ENCODE peak calls at places on chromosomes 1 and 21, in five cellular contexts. V is MM.1S, G is non-pigmented ciliary epithelial cell, T is AG04450, N is mesenchymal stem cell. C is an unnamed sample.

GRCh38 chr1:151008244-151009205 is at the start of gene PRUNE1:
- DNase-seq in V (peak), G (peak), T (peak), N (peak), C (peak)

GRCh38 chr1:45508295-45509151 is 8.4 kb downstream of the MMACHC start:
- DNase-seq in V (no peak), G (no peak), T (no peak), N (no peak), C (no peak)

GRCh38 chr1:183228650-183229220 is 42.7 kb downstream of the LAMC2 start:
- DNase-seq in V (no peak), G (no peak), T (no peak), N (no peak), C (no peak)

GRCh38 chr1:8905582-8906191 is 27.2 kb upstream of the ENO1 start:
- DNase-seq in V (no peak), G (no peak), T (no peak), N (no peak), C (peak)

GRCh38 chr1:183249941-183250452 is 63.9 kb downstream of the LAMC2 start:
- DNase-seq in V (no peak), G (no peak), T (no peak), N (no peak), C (peak)

GRCh38 chr1:222455188-222455879 is 92.6 kb downstream of the HHIPL2 start:
- DNase-seq in V (peak), G (peak), T (peak), N (peak), C (peak)

GRCh38 chr1:203590559-203590958 is 36.1 kb upstream of the ATP2B4 start:
- DNase-seq in V (no peak), G (no peak), T (no peak), N (peak), C (peak)

GRCh38 chr1:54016343-54017282 is 1.4 kb downstream of the LDLRAD1 start:
- DNase-seq in V (no peak), G (no peak), T (no peak), N (peak), C (peak)

GRCh38 chr1:6517435-6517851 is 26.0 kb upstream of the PLEKHG5 start:
- DNase-seq in V (no peak), G (no peak), T (no peak), N (no peak), C (no peak)

GRCh38 chr1:57696041-57696440 is 272.2 kb upstream of the DAB1 start:
- DNase-seq in V (no peak), G (no peak), T (no peak), N (no peak), C (no peak)

GRCh38 chr1:227124461-227124860 is 184.4 kb downstream of the COQ8A start:
- DNase-seq in V (no peak), G (no peak), T (no peak), N (no peak), C (no peak)

GRCh38 chr1:175198332-175198731 is 5.8 kb upstream of the KIAA0040 start:
- DNase-seq in V (no peak), G (no peak), T (no peak), N (no peak), C (no peak)

GRCh38 chr1:233935277-233935868 is 30.9 kb downstream of the SLC35F3 start:
- DNase-seq in V (no peak), G (no peak), T (no peak), N (no peak), C (no peak)

GRCh38 chr1:89633103-89633744 is at the start of gene LRRC8C:
- DNase-seq in V (peak), G (no peak), T (no peak), N (peak), C (peak)

GRCh38 chr1:36553591-36554417 is 71.1 kb upstream of the CSF3R start:
- DNase-seq in V (peak), G (peak), T (peak), N (peak), C (peak)

GRCh38 chr1:173555651-173556305 is 47.1 kb downstream of the SLC9C2 start:
- DNase-seq in V (no peak), G (no peak), T (no peak), N (no peak), C (no peak)

GRCh38 chr1:9606458-9606857 is 17.7 kb downstream of the TMEM201 start:
- DNase-seq in V (no peak), G (no peak), T (no peak), N (no peak), C (no peak)

GRCh38 chr1:101317590-101317989 is 80.8 kb downstream of the S1PR1 start:
- DNase-seq in V (no peak), G (no peak), T (no peak), N (no peak), C (no peak)

GRCh38 chr1:27596261-27596660 is 7.7 kb downstream of the AHDC1 start:
- DNase-seq in V (no peak), G (no peak), T (no peak), N (no peak), C (no peak)

GRCh38 chr1:156276966-156277381 is 5.7 kb downstream of the SMG5 start:
- DNase-seq in V (no peak), G (no peak), T (no peak), N (no peak), C (peak)

GRCh38 chr21:17463441-17463840 is 49.4 kb upstream of the CXADR start:
- DNase-seq in V (no peak), G (peak), T (peak), N (peak), C (peak)

GRCh38 chr1:206892351-206892984 is 4.8 kb upstream of the IL24 start:
- DNase-seq in V (no peak), G (no peak), T (no peak), N (peak), C (peak)

GRCh38 chr1:7634841-7635240 is 136.3 kb upstream of the VAMP3 start:
- DNase-seq in V (no peak), G (no peak), T (no peak), N (no peak), C (no peak)

GRCh38 chr1:167439301-167439988 is 78.9 kb downstream of the CD247 start:
- DNase-seq in V (peak), G (no peak), T (no peak), N (peak), C (peak)

GRCh38 chr1:13889495-13889894 is 189.5 kb downstream of the PRDM2 start:
- DNase-seq in V (no peak), G (no peak), T (no peak), N (no peak), C (no peak)

GRCh38 chr1:116243673-116244101 is 129.4 kb upstream of the ATP1A1 start:
- DNase-seq in V (no peak), G (no peak), T (no peak), N (no peak), C (no peak)

GRCh38 chr1:11563560-11564069 is 84.7 kb downstream of the DISP3 start:
- DNase-seq in V (peak), G (no peak), T (no peak), N (peak), C (no peak)

GRCh38 chr1:24481843-24482610 is 20.6 kb upstream of the RCAN3 start:
- DNase-seq in V (no peak), G (no peak), T (no peak), N (peak), C (no peak)

GRCh38 chr1:62304975-62305374 is 14.3 kb downstream of the KANK4 start:
- DNase-seq in V (no peak), G (no peak), T (no peak), N (no peak), C (no peak)

GRCh38 chr1:119220980-119221379 is 80.5 kb upstream of the WARS2 start:
- DNase-seq in V (no peak), G (no peak), T (no peak), N (no peak), C (peak)

GRCh38 chr1:155085504-155086181 is 7.0 kb downstream of the EFNA3 start:
- DNase-seq in V (peak), G (no peak), T (no peak), N (peak), C (no peak)

GRCh38 chr1:68544651-68545050 is 47.8 kb upstream of the DEPDC1 start:
- DNase-seq in V (no peak), G (no peak), T (no peak), N (no peak), C (no peak)

GRCh38 chr1:192592981-192593683 is 17.6 kb downstream of the RGS1 start:
- DNase-seq in V (no peak), G (no peak), T (no peak), N (peak), C (peak)

GRCh38 chr1:209736467-209737117 is 19.3 kb upstream of the TRAF3IP3 start:
- DNase-seq in V (no peak), G (no peak), T (no peak), N (no peak), C (no peak)

GRCh38 chr21:44982558-44983244 is 42.9 kb downstream of the SLX9 start:
- DNase-seq in V (no peak), G (no peak), T (no peak), N (peak), C (peak)

GRCh38 chr1:232524056-232524455 is 105.9 kb downstream of the SIPA1L2 start:
- DNase-seq in V (no peak), G (peak), T (no peak), N (no peak), C (peak)

GRCh38 chr1:206742702-206743383 is 27.7 kb upstream of the IL19 start:
- DNase-seq in V (no peak), G (no peak), T (no peak), N (no peak), C (no peak)

GRCh38 chr1:169860187-169860586 is 33.5 kb downstream of the SCYL3 start:
- DNase-seq in V (no peak), G (no peak), T (no peak), N (no peak), C (no peak)

GRCh38 chr1:160779662-160780397 is 16.1 kb upstream of the LY9 start:
- DNase-seq in V (no peak), G (no peak), T (no peak), N (peak), C (peak)

C was measured in amniotic epithelial cell.